ENCODE peak calls at places on chromosomes 16 and 17, in eight cellular contexts. I is stimulated activated CD4-positive, alpha-beta T cell treated with anti-CD3 and anti-CD28 coated beads, Interleukin-2, amount 100 ng/mL, for 24 hours; F is GM19239; N is COR-L47; X is neural crest cell; L is tibial nerve; P is GM13976; J is activated CD4-positive, alpha-beta T cell treated with anti-CD3 and anti-CD28 coated beads, Interleukin-2, amount 50 U/mL, for 1 hour. A is an unnamed sample.

GRCh38 chr16:67723151-67723915 is 4.2 kb upstream of the GFOD2 start:
- DNase-seq in I (no peak), F (no peak), N (no peak), X (no peak), L (no peak), P (no peak), J (no peak), A (peak; percentile 26)

GRCh38 chr16:84735846-84736586 is 36.2 kb downstream of the USP10 start:
- DNase-seq in I (no peak), F (no peak), N (peak; percentile 74), X (no peak), L (no peak), P (no peak), J (peak; percentile 27), A (no peak)

GRCh38 chr16:11824362-11824761 is 27.0 kb downstream of the RSL1D1 start:
- DNase-seq in I (no peak), F (no peak), N (no peak), X (no peak), L (peak; percentile 50), P (no peak), J (no peak), A (peak; percentile 86)

GRCh38 chr17:50117202-50118040 is 12.5 kb downstream of the SAMD14 start:
- DNase-seq in I (peak; percentile 73), F (no peak), N (no peak), X (peak; percentile 64), L (no peak), P (peak; percentile 79), J (peak; percentile 63), A (peak; percentile 69)

GRCh38 chr17:4156750-4157381 is 13.9 kb downstream of the CYB5D2 start:
- DNase-seq in I (no peak), F (no peak), N (no peak), X (peak; percentile 14), L (no peak), P (no peak), J (no peak), A (no peak)

GRCh38 chr17:59001158-59001814 is 105.4 kb downstream of the TRIM37 start:
- DNase-seq in I (peak; percentile 70), F (peak; percentile 50), N (no peak), X (no peak), L (peak; percentile 34), P (peak; percentile 73), J (peak; percentile 59), A (peak; percentile 77)

GRCh38 chr17:8846768-8847211 is 20.7 kb downstream of the PIK3R6 start:
- DNase-seq in I (no peak), F (no peak), N (no peak), X (no peak), L (no peak), P (no peak), J (no peak), A (peak; percentile 16)

GRCh38 chr16:48575471-48576050 is 34.4 kb downstream of the N4BP1 start:
- DNase-seq in I (no peak), F (no peak), N (no peak), X (no peak), L (no peak), P (no peak), J (no peak), A (no peak)

GRCh38 chr16:3164121-3164991 is 23.6 kb upstream of the OR1F1 start:
- DNase-seq in I (no peak), F (no peak), N (no peak), X (no peak), L (no peak), P (no peak), J (no peak), A (no peak)

GRCh38 chr17:35539659-35540026 is 2.2 kb upstream of the SLFN12L start:
- DNase-seq in I (no peak), F (no peak), N (no peak), X (no peak), L (no peak), P (no peak), J (no peak), A (no peak)